ENCODE peak calls at places on chromosomes 1 and 21, in five cellular contexts. A is A549, D is GM12891, Y is heart left ventricle, U is HCT116. T is an unnamed sample.

GRCh38 chr1:37553927-37554808 is at the start of gene SNIP1:
- DNase-seq in D (peak), Y (peak), A (peak), U (peak), T (peak)

GRCh38 chr1:193338194-193338593 is 151.8 kb upstream of the B3GALT2 start:
- DNase-seq in A (no peak), D (peak), U (no peak), Y (no peak), T (no peak)

GRCh38 chr1:87109012-87109411 is 194.6 kb downstream of the HS2ST1 start:
- DNase-seq in U (no peak), A (no peak), D (no peak), Y (no peak), T (no peak)

GRCh38 chr1:167689569-167689925 is 32.2 kb upstream of the MPZL1 start:
- DNase-seq in U (no peak), A (no peak), Y (no peak), D (no peak), T (no peak)

GRCh38 chr21:28614816-28615215 is 377.9 kb downstream of the LTN1 start:
- DNase-seq in D (no peak), U (no peak), A (no peak), Y (no peak), T (no peak)

GRCh38 chr1:234893725-234894630 is 234.7 kb downstream of the TOMM20 start:
- DNase-seq in A (no peak), D (no peak), Y (no peak), U (no peak), T (no peak)

GRCh38 chr1:194755241-194755953 is 1569.0 kb upstream of the B3GALT2 start:
- DNase-seq in A (no peak), D (no peak), Y (no peak), U (no peak), T (no peak)

GRCh38 chr21:42164064-42164789 is 54.7 kb upstream of the ABCG1 start:
- DNase-seq in A (no peak), U (peak), Y (peak), D (peak), T (no peak)

GRCh38 chr21:14071902-14072734 is 138.6 kb downstream of the LIPI start:
- DNase-seq in U (no peak), D (no peak), A (no peak), Y (no peak), T (no peak)

GRCh38 chr1:19037659-19038058 is 81.2 kb upstream of the IFFO2 start:
- DNase-seq in U (no peak), A (no peak), Y (no peak), D (no peak), T (no peak)

GRCh38 chr1:10694274-10694632 is 102.2 kb downstream of the CASZ1 start:
- DNase-seq in A (peak), U (no peak), Y (no peak), D (peak), T (no peak)

GRCh38 chr1:230909974-230910754 is 41.8 kb upstream of the C1orf198 start:
- DNase-seq in A (no peak), D (no peak), Y (peak), U (no peak), T (no peak)

GRCh38 chr1:205943245-205943644 is at the start of gene SLC26A9:
- DNase-seq in D (no peak), U (no peak), A (no peak), Y (no peak), T (no peak)

GRCh38 chr1:221987860-221988520 is 246.1 kb upstream of the DUSP10 start:
- DNase-seq in Y (peak), D (no peak), A (peak), U (no peak), T (no peak)

GRCh38 chr1:54716299-54717047 is 812 bp downstream of the TTC4 start:
- DNase-seq in U (no peak), D (no peak), A (no peak), Y (no peak), T (no peak)

GRCh38 chr1:197222780-197223179 is 45.3 kb upstream of the CRB1 start:
- DNase-seq in U (no peak), A (no peak), D (no peak), Y (no peak), T (no peak)

GRCh38 chr1:109930252-109930993 is 19.8 kb downstream of the CSF1 start:
- DNase-seq in D (no peak), Y (no peak), A (no peak), U (no peak), T (no peak)

GRCh38 chr1:5447479-5448070 is 544.6 kb downstream of the NPHP4 start:
- DNase-seq in U (no peak), Y (no peak), D (no peak), A (no peak), T (no peak)

GRCh38 chr1:203626910-203627246 is 246 bp downstream of the ATP2B4 start:
- DNase-seq in Y (no peak), A (peak), D (no peak), U (no peak), T (no peak)

GRCh38 chr1:203628997-203629508 is 2.4 kb downstream of the ATP2B4 start:
- DNase-seq in Y (no peak), D (no peak), U (no peak), A (no peak), T (no peak)

GRCh38 chr1:203627819-203628184 is 1.2 kb downstream of the ATP2B4 start:
- DNase-seq in A (no peak), D (no peak), Y (peak), U (no peak), T (no peak)

GRCh38 chr1:203629509-203630082 is 3.0 kb downstream of the ATP2B4 start:
- DNase-seq in D (no peak), Y (peak), A (no peak), U (no peak), T (peak)

DNA sequence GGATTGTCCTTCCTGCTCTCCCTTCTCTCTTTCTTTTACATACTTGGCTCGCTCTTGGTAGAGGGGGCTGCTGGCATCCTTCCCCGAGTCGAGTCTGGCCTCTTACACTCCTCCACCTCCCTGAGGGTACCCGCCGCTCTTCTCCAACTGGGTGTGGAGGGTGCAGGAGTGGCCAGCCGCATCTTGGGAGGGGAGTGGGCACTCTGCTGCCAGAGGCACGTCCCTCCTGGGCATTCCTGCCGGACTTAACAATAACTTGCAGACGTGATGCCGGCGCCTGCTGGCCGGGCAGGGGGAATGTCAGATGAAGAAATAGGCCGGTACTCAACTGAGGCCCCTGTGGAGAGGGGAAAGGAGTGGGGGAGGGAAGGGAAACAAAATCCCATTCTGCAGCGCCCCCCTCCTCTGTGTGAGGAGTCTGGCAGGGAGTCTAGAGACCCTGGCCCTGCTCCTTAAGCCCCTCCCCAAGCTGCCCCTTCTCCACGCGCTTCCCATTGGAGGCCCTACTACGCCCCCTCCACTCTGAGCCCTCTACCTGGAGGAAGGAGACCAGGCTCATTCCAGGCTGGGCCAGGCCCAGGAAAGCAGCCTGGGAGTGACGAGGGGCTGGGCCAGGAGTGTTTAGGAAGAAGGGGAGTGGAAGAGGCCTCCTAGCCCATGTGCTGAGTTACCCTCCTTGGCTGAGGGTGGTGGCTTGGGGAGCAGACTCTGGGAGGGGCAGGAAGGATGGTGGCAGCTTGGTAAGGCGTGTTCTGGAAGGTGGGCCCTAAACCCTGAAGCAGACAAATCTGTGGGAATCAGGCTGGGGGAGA is 1.8 kb downstream of the ATP2B4 start:
- DNase-seq in D (no peak), Y (peak), A (no peak), U (no peak), T (peak)
- TF ChIP-seq POLR2A in D (no peak), Y (no peak), A (no peak), U (no peak), T (no peak)

GRCh38 chr1:12173631-12174121 is 6.9 kb downstream of the TNFRSF1B start:
- DNase-seq in A (no peak), Y (peak), U (no peak), D (no peak), T (no peak)
- TF ChIP-seq POLR2A in A (no peak), Y (no peak), U (no peak), D (no peak), T (no peak)

DNA sequence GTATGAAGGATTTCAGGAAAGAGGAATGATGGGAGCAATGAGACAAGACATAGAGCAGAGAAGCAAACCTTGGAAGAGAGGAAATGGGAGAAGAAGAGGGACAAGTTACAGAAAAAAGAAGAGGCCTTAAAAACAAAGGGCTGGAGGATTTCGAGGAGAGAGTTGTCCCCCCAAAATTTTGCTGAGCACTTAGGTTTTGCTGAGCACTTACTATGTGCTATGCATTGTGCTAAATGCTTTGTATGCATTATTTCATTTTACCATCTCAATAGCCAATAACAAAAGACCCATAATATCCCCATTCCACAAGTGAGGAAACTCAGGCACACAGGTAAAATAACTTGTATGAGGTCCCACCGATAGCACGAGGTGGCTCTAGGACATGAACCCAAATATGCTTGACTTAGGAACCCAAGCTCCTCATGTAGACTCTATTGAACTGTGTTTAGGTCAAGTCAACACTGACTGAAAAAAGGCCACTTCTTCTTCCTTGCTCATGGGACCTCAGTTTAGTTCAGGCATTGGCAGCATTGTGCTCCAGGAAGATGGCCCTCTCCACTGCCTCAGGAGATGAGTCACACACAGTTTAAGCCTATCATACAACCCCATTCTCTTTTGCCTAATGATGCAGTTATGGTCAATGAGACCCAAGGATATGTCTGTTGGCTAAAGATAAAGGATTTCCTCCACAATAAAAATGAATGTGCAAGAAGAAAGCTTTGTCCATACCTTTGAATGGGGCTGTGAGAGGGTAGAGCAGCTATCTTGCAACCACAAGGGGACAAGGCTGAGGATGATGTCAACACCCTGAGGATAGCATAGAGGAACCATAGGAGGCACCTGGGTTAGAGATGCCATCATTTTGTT is 2.7 kb upstream of the TRIM63 start:
- DNase-seq in Y (no peak), A (no peak), U (no peak), D (no peak), T (no peak)
- TF ChIP-seq POLR2A in Y (no peak), A (no peak), U (no peak), D (no peak), T (no peak)

GRCh38 chr1:170074250-170075157 is at the start of gene KIFAP3:
- DNase-seq in U (peak), Y (peak), D (peak), A (peak), T (peak)
- TF ChIP-seq POLR2A in U (no peak), Y (peak), D (no peak), A (peak), T (peak)